ENCODE peak calls at places on chromosome 10, in five cellular contexts. Q is SK-N-SH, Y is K562, Z is HepG2, R is GM12878. U is an unnamed sample.
A peak's percentile ranks its signal among the peaks of the same experiment; 100 is the strongest.

GRCh38 chr10:98957801-98958200 is 277.9 kb downstream of the HPSE2 start:
- DNase-seq in R (no peak), Y (no peak), Q (no peak), Z (no peak), U (no peak)

GRCh38 chr10:16960573-16960972 is 143.3 kb upstream of the RSU1 start:
- DNase-seq in Q (no peak), Y (no peak), Z (no peak), R (no peak), U (no peak)

GRCh38 chr10:133276435-133277201 is at the start of gene ADAM8:
- DNase-seq in Q (peak; percentile 72), Y (peak; percentile 75), Z (no peak), R (no peak), U (peak; percentile 92)

GRCh38 chr10:93088466-93088865 is 14.8 kb downstream of the CYP26A1 start:
- DNase-seq in Q (no peak), R (no peak), Z (no peak), Y (no peak), U (no peak)

GRCh38 chr10:81817611-81818160 is 57.3 kb upstream of the NRG3 start:
- DNase-seq in R (no peak), Q (no peak), Z (no peak), Y (no peak), U (no peak)

GRCh38 chr10:86795353-86795752 is 38.9 kb downstream of the BMPR1A start:
- DNase-seq in Q (peak; percentile 12), R (no peak), Z (peak; percentile 12), Y (peak; percentile 14), U (no peak)

GRCh38 chr10:126549326-126549725 is 121.2 kb downstream of the C10orf90 start:
- DNase-seq in Y (no peak), Z (no peak), R (no peak), Q (no peak), U (no peak)

GRCh38 chr10:119871881-119872609 is 598 bp downstream of the MCMBP start:
- DNase-seq in Q (peak; percentile 71), Z (no peak), R (no peak), Y (no peak), U (peak; percentile 67)

GRCh38 chr10:34723746-34724145 is 91.3 kb downstream of the PARD3 start:
- DNase-seq in Y (no peak), Q (peak; percentile 47), Z (peak; percentile 42), R (no peak), U (no peak)

GRCh38 chr10:88221616-88222015 is 358.2 kb downstream of the PTEN start:
- DNase-seq in Q (no peak), R (no peak), Z (no peak), Y (no peak), U (no peak)

GRCh38 chr10:120555436-120556163 is 98.6 kb downstream of the PLPP4 start:
- DNase-seq in Y (no peak), Q (no peak), Z (no peak), R (no peak), U (no peak)

GRCh38 chr10:76086571-76087260 is 655.3 kb downstream of the LRMDA start:
- DNase-seq in Z (peak; percentile 60), Y (peak; percentile 37), R (peak; percentile 4), Q (peak; percentile 19), U (peak; percentile 61)

GRCh38 chr10:113221756-113222168 is 271.7 kb downstream of the TCF7L2 start:
- DNase-seq in R (no peak), Q (peak; percentile 61), Z (no peak), Y (no peak), U (no peak)

GRCh38 chr10:59366310-59366709 is 4.0 kb upstream of the FAM13C start:
- DNase-seq in Q (no peak), Z (no peak), R (no peak), Y (no peak), U (no peak)

GRCh38 chr10:23981520-23982309 is 227.2 kb upstream of the KIAA1217 start:
- DNase-seq in Q (peak; percentile 14), Z (no peak), R (no peak), Y (no peak), U (no peak)

GRCh38 chr10:54063514-54063913 is 737.5 kb downstream of the PCDH15 start:
- DNase-seq in Z (no peak), Q (no peak), Y (no peak), R (no peak), U (no peak)

GRCh38 chr10:102435529-102436233 is 3.3 kb upstream of the CUEDC2 start:
- DNase-seq in Q (no peak), Z (no peak), Y (peak; percentile 66), R (no peak), U (no peak)

GRCh38 chr10:80468002-80468401 is 13.9 kb downstream of the TSPAN14 start:
- DNase-seq in Z (no peak), Q (peak; percentile 63), Y (peak; percentile 51), R (no peak), U (no peak)

GRCh38 chr10:124625831-124626238 is 118.3 kb downstream of the FAM53B start:
- DNase-seq in Y (no peak), R (no peak), Z (no peak), Q (no peak), U (no peak)

GRCh38 chr10:43576580-43576979 is 2.2 kb upstream of the ZNF239 start:
- DNase-seq in Y (no peak), Z (no peak), Q (no peak), R (no peak), U (no peak)

GRCh38 chr10:45660876-45661411 is 11.6 kb downstream of the ZFAND4 start:
- DNase-seq in Y (no peak), Q (no peak), R (no peak), Z (no peak), U (no peak)
- H3K4me1 ChIP-seq in Y (no peaks in the 10 kb centered on the region), Q (no peaks in the 10 kb centered on the region), R (peaks cover 13% of the 10 kb centered on the region), Z (no peaks in the 10 kb centered on the region), U (no peaks in the 10 kb centered on the region)

DNA sequence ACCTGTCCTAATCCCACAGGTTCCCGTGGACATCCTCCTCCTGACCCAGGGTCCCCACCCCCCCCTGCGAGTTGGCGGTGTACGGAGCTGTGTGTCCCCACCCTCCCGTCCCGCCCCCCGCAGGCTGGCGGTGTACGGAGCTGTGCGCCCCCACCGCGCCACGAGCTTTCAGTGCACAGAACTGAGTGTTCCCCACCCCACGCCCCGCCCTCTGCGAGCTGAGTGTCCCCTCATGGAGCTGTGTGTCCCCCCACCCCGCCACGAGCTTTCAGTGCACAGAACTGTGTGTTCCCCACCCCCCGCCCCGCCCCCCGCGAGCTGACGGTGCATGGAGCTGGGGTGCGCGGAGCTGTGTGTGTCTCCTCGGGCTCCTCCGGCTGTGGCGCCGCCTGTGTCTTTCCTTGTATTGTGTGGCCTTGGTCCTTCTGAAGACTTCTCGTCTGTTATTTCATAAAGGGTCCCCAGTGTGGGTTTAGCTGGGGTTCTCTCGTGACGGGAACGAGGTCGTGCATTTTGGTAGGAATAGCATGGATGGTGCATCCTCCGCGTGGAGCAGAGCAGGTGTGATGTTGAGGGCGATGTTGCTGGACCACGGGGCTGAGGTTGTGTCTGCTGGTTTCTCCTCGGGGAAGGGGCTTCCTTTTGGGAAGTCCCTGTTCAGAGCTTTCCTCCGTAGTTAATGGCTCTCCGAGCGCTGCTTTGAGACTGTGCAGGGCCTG is 18.0 kb upstream of the JAKMIP3 start:
- DNase-seq in Y (no peak), R (no peak), Q (no peak), Z (no peak), U (no peak)
- TF ChIP-seq GABPA in Y (no peak), R (no peak), Q (no peak), Z (no peak), U (no peak)

DNA sequence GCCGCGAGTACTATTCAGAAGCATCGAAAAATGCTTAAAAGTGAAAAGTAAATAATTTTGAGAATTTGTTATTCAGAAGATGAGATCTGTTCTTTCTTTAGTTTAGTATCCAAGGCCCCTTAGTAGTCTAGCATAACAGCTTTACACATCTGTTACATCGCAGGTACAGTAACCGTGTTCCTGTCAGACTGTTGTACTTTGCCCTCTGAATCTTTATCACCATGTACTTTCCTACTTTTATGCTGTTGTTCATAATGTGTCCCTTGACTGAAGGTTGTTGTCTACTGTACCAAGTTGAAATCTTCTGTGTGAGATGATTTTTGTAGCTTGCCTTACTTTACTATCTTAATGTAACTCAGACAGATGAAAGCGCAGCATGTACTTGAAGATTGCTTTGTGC is 38.3 kb downstream of the WAC start:
- DNase-seq in Y (no peak), Q (no peak), R (no peak), Z (peak; percentile 10), U (no peak)
- H3K4me1 ChIP-seq in Y (peaks cover 3% of the 10 kb centered on the region), Q (no peaks in the 10 kb centered on the region), R (no peaks in the 10 kb centered on the region), Z (peaks cover 53% of the 10 kb centered on the region), U (no peaks in the 10 kb centered on the region)

DNA sequence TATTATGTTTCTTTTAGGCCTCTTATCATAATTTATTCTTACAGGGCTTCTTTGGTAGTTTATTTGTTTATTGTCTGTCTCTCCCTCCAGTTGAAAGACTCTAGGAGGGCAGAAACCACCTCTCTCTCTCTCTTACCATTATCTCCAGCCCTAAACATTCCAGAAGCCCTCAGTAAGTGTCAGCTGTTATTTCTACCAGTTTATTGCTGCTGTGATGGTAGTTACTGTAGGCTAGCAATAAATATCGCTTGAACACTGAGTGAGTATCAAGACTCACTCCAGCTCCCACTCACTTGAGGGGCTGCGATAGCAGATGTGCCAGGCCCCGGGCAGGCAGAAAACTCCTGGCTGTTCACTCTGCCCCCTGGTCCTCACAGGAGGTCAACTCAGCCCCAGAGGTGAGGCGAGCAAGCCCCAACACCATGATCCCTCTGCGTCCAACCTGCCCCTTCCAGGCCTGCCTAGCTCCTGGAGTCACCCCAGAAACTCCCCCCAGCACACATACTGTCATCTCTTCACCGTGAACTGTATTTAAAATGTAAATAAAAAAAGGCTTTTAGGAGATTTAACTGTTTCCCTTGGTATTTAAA is 321.3 kb upstream of the ZMIZ1 start:
- DNase-seq in Q (no peak), Y (no peak), Z (no peak), R (no peak), U (no peak)
- TF ChIP-seq GABPA in Q (no peak), Y (no peak), Z (no peak), R (no peak), U (no peak)